ENCODE peak calls at places on chromosomes 5 and 9, in seven cellular contexts. D, L, W, E, H, A and Z are unnamed samples.

GRCh38 chr5:108727154-108727638 is 20.5 kb upstream of the FER start:
- DNase-seq in D (no peak), H (no peak), E (no peak), L (no peak), W (peak; percentile 61), A (no peak), Z (peak; percentile 55)

GRCh38 chr5:152932631-152933030 is 527.6 kb upstream of the NMUR2 start:
- DNase-seq in W (no peak), E (no peak), L (no peak), A (no peak), H (no peak), D (no peak), Z (no peak)

GRCh38 chr5:69265931-69266330 is 31.2 kb downstream of the CDK7 start:
- DNase-seq in A (no peak), D (peak; percentile 92), L (no peak), E (no peak), H (no peak), W (no peak), Z (peak; percentile 48)

GRCh38 chr5:78243639-78244038 is 50.9 kb downstream of the AP3B1 start:
- DNase-seq in E (peak; percentile 7), W (no peak), A (no peak), H (no peak), L (no peak), D (no peak), Z (no peak)

GRCh38 chr9:35333551-35333950 is 156.4 kb upstream of the RUSC2 start:
- DNase-seq in W (no peak), H (no peak), L (no peak), E (peak; percentile 16), A (no peak), D (no peak), Z (no peak)

GRCh38 chr5:32639943-32640342 is 54.6 kb downstream of the SUB1 start:
- DNase-seq in H (no peak), E (no peak), W (no peak), A (no peak), D (no peak), L (no peak), Z (no peak)

GRCh38 chr9:91751922-91752321 is 198.1 kb downstream of the ROR2 start:
- DNase-seq in D (no peak), E (no peak), W (no peak), A (no peak), L (no peak), H (no peak), Z (no peak)

GRCh38 chr5:172235827-172236749 is 42.1 kb downstream of the EFCAB9 start:
- DNase-seq in E (no peak), D (no peak), W (no peak), L (no peak), H (no peak), A (no peak), Z (no peak)

GRCh38 chr5:75055727-75056144 is 3.4 kb upstream of the GCNT4 start:
- DNase-seq in A (no peak), D (peak; percentile 90), H (no peak), E (no peak), L (no peak), W (no peak), Z (no peak)

GRCh38 chr5:153755913-153756500 is 265.5 kb downstream of the GRIA1 start:
- DNase-seq in W (no peak), L (no peak), E (no peak), D (no peak), A (no peak), H (no peak), Z (no peak)

GRCh38 chr9:91391426-91392217 is 29.9 kb upstream of the AUH start:
- DNase-seq in E (no peak), W (no peak), L (no peak), A (no peak), H (no peak), D (no peak), Z (no peak)

GRCh38 chr5:119368238-119368630 is 12.4 kb downstream of the TNFAIP8 start:
- DNase-seq in A (no peak), W (no peak), D (no peak), L (no peak), E (no peak), H (peak; percentile 6), Z (no peak)

GRCh38 chr9:129023036-129023907 is 4.9 kb downstream of the SH3GLB2 start:
- DNase-seq in E (peak; percentile 98), L (no peak), D (peak; percentile 55), W (peak; percentile 77), H (no peak), A (no peak), Z (no peak)

GRCh38 chr9:7894231-7894630 is 94.7 kb upstream of the DMAC1 start:
- DNase-seq in D (no peak), L (no peak), H (no peak), W (no peak), E (no peak), A (no peak), Z (no peak)

GRCh38 chr5:89105171-89105695 is 222.2 kb upstream of the MEF2C start:
- DNase-seq in H (no peak), A (no peak), D (no peak), W (no peak), E (no peak), L (no peak), Z (no peak)

GRCh38 chr5:86971034-86971511 is 296.6 kb upstream of the RASA1 start:
- DNase-seq in L (no peak), E (no peak), D (no peak), W (no peak), H (no peak), A (no peak), Z (no peak)

GRCh38 chr5:78731884-78732283 is 83.3 kb upstream of the LHFPL2 start:
- DNase-seq in L (no peak), H (no peak), E (no peak), D (no peak), A (no peak), W (no peak), Z (no peak)